ENCODE peak calls at places on chromosomes 12 and 14, in ten cellular contexts. V, D, A, C, E, J, G, Y, N and W are unnamed samples.

GRCh38 chr14:83842536-83842935 is 1687.4 kb upstream of the FLRT2 start:
- DNase-seq in J (no peak), C (peak; percentile 41), D (no peak), A (no peak), V (no peak), N (peak; percentile 39), E (no peak), G (no peak), Y (no peak), W (no peak)

GRCh38 chr14:53295985-53296582 is 143.0 kb upstream of the DDHD1 start:
- DNase-seq in Y (no peak), A (no peak), J (no peak), V (no peak), N (peak; percentile 17), E (no peak), G (peak; percentile 26), C (peak; percentile 29), D (peak; percentile 36), W (peak; percentile 24)

GRCh38 chr14:24895243-24895583 is 154.7 kb downstream of the STXBP6 start:
- DNase-seq in A (no peak), G (no peak), J (no peak), N (no peak), Y (no peak), E (no peak), C (no peak), D (no peak), V (no peak), W (no peak)

GRCh38 chr12:113867258-113867657 is 98.9 kb downstream of the RBM19 start:
- DNase-seq in A (no peak), E (no peak), N (no peak), V (no peak), G (no peak), C (no peak), D (peak; percentile 27), Y (no peak), J (no peak), W (peak; percentile 25)

GRCh38 chr14:104739546-104740516 is 13.1 kb upstream of the SIVA1 start:
- DNase-seq in V (no peak), A (no peak), J (no peak), Y (no peak), C (no peak), E (no peak), D (no peak), N (no peak), G (no peak), W (no peak)

GRCh38 chr12:31897791-31898503 is 61.3 kb upstream of the RESF1 start:
- DNase-seq in E (no peak), Y (no peak), J (no peak), D (peak; percentile 61), A (no peak), V (no peak), C (peak; percentile 40), N (peak; percentile 45), G (no peak), W (peak; percentile 22)

GRCh38 chr14:69055125-69055524 is 76.0 kb upstream of the ACTN1 start:
- DNase-seq in E (no peak), J (no peak), D (peak; percentile 99), A (no peak), V (peak; percentile 91), N (no peak), Y (no peak), C (no peak), G (no peak), W (no peak)

GRCh38 chr14:56124296-56124695 is 6.1 kb downstream of the PELI2 start:
- DNase-seq in J (no peak), A (no peak), G (no peak), E (no peak), D (no peak), Y (no peak), V (no peak), C (no peak), N (no peak), W (peak; percentile 65)

GRCh38 chr12:1792406-1792805 is 28.0 kb upstream of the LRTM2 start:
- DNase-seq in V (no peak), J (no peak), G (no peak), N (no peak), E (no peak), A (no peak), Y (no peak), C (no peak), D (no peak), W (no peak)

GRCh38 chr12:38538319-38538718 is 221.7 kb downstream of the ALG10B start:
- DNase-seq in V (no peak), E (no peak), D (no peak), A (no peak), N (no peak), Y (no peak), J (no peak), C (no peak), G (no peak), W (no peak)

GRCh38 chr14:93047187-93047586 is 68.5 kb downstream of the ITPK1 start:
- DNase-seq in J (no peak), C (no peak), N (no peak), G (no peak), E (no peak), A (no peak), D (no peak), V (no peak), Y (no peak), W (no peak)

GRCh38 chr12:124680863-124681778 is 113.7 kb upstream of the NCOR2 start:
- DNase-seq in V (no peak), N (no peak), C (no peak), E (no peak), D (peak; percentile 93), G (peak; percentile 66), A (peak; percentile 30), J (no peak), Y (peak; percentile 81), W (no peak)

GRCh38 chr14:22232486-22232885 is 356.5 kb downstream of the DAD1 start:
- DNase-seq in D (no peak), Y (no peak), A (no peak), G (no peak), J (no peak), E (no peak), V (no peak), C (no peak), N (no peak), W (no peak)

GRCh38 chr12:67482751-67483661 is 165.5 kb upstream of the DYRK2 start:
- DNase-seq in N (peak; percentile 66), G (no peak), A (peak; percentile 43), V (peak; percentile 21), D (peak; percentile 52), C (no peak), Y (peak; percentile 73), E (no peak), J (no peak), W (peak; percentile 67)

GRCh38 chr14:58882577-58883018 is 244.8 kb downstream of the DACT1 start:
- DNase-seq in N (peak; percentile 62), V (no peak), Y (no peak), D (peak; percentile 79), J (no peak), C (peak; percentile 17), E (no peak), A (no peak), G (no peak), W (no peak)

GRCh38 chr12:31300341-31300740 is 25.6 kb downstream of the SINHCAF start:
- DNase-seq in J (no peak), G (no peak), E (no peak), V (no peak), A (no peak), N (no peak), Y (no peak), C (no peak), D (no peak), W (no peak)

GRCh38 chr12:87866602-87867292 is 162.5 kb downstream of the C12orf50 start:
- DNase-seq in V (no peak), E (no peak), Y (no peak), A (no peak), D (peak; percentile 34), J (no peak), C (no peak), G (no peak), N (no peak), W (peak; percentile 24)

GRCh38 chr12:95435355-95435754 is 38.6 kb upstream of the METAP2 start:
- DNase-seq in A (no peak), J (no peak), Y (no peak), C (no peak), G (no peak), N (no peak), V (no peak), D (no peak), E (no peak), W (no peak)

GRCh38 chr14:68386950-68387779 is 405.7 kb downstream of the ZFP36L1 start:
- DNase-seq in C (no peak), D (peak; percentile 63), E (no peak), A (no peak), N (no peak), J (no peak), Y (no peak), V (no peak), G (no peak), W (no peak)

GRCh38 chr12:128609861-128610260 is 213.9 kb downstream of the SLC15A4 start:
- DNase-seq in D (no peak), C (no peak), V (no peak), A (no peak), Y (no peak), N (no peak), E (no peak), J (no peak), G (no peak), W (no peak)

GRCh38 chr12:75883241-75883640 is 148.3 kb downstream of the PHLDA1 start:
- DNase-seq in E (no peak), D (no peak), Y (no peak), N (no peak), G (no peak), A (no peak), C (no peak), V (no peak), J (no peak), W (no peak)

GRCh38 chr12:121673013-121673441 is 3.6 kb upstream of the MORN3 start:
- DNase-seq in V (no peak), Y (no peak), G (no peak), A (no peak), N (no peak), C (no peak), J (no peak), D (no peak), E (no peak), W (no peak)

GRCh38 chr14:94390372-94391086 is 2.1 kb upstream of the SERPINA1 start:
- DNase-seq in E (no peak), C (no peak), N (no peak), A (no peak), Y (no peak), J (no peak), D (peak; percentile 5), G (no peak), V (no peak), W (peak; percentile 30)

GRCh38 chr14:20001863-20002262 is at the start of gene OR4Q2:
- DNase-seq in Y (no peak), A (no peak), V (no peak), N (no peak), G (no peak), D (no peak), E (no peak), C (no peak), J (no peak), W (no peak)

GRCh38 chr14:59026086-59026485 is 162.4 kb upstream of the DAAM1 start:
- DNase-seq in V (no peak), G (no peak), E (no peak), N (no peak), Y (no peak), J (no peak), C (no peak), D (no peak), A (no peak), W (no peak)

GRCh38 chr14:88667555-88668273 is 104.9 kb downstream of the ZC3H14 start:
- DNase-seq in E (no peak), V (peak; percentile 39), A (peak; percentile 37), G (peak; percentile 73), N (peak; percentile 79), Y (peak; percentile 67), C (peak; percentile 72), D (peak; percentile 73), J (no peak), W (peak; percentile 80)

GRCh38 chr12:89525824-89526770 is at the start of gene POC1B:
- DNase-seq in G (peak; percentile 84), J (peak; percentile 41), A (peak; percentile 80), D (peak; percentile 84), N (peak; percentile 93), C (peak; percentile 82), Y (peak; percentile 88), E (peak; percentile 56), V (peak; percentile 56), W (peak; percentile 90)

GRCh38 chr14:77067632-77068514 is 30.2 kb upstream of the CIPC start:
- DNase-seq in N (peak; percentile 76), G (peak; percentile 77), V (no peak), C (peak; percentile 76), J (no peak), D (peak; percentile 59), E (no peak), A (peak; percentile 77), Y (peak; percentile 84), W (peak; percentile 67)